ENCODE peak calls at places on chromosomes 11 and 22, in four cellular contexts. One of them, this sample, is unnamed. For H3K4me1, the result is how much of the 10 kb centered on the place peaks cover.

GRCh38 chr11:39541945-39542351 is 1917.5 kb downstream of the LRRC4C start:
- DNase-seq in GM12878: no peak
- DNase-seq in IMR-90: no peak
- DNase-seq in K562: no peak
- DNase-seq in this sample: peak

GRCh38 chr22:40221055-40221414 is 43.3 kb downstream of the TNRC6B start:
- DNase-seq in K562: no peak
- DNase-seq in GM12878: no peak
- DNase-seq in IMR-90: no peak
- DNase-seq in this sample: no peak

GRCh38 chr11:121091492-121092179 is 9.4 kb upstream of the TECTA start:
- DNase-seq in K562: no peak
- DNase-seq in GM12878: no peak
- DNase-seq in IMR-90: no peak
- DNase-seq in this sample: no peak

GRCh38 chr11:8258771-8259170 is 4.9 kb downstream of the LMO1 start:
- DNase-seq in GM12878: no peak
- DNase-seq in IMR-90: peak
- DNase-seq in K562: no peak
- DNase-seq in this sample: no peak

GRCh38 chr22:30114356-30114755 is 34.1 kb downstream of the HORMAD2 start:
- DNase-seq in IMR-90: peak
- DNase-seq in GM12878: no peak
- DNase-seq in K562: no peak
- DNase-seq in this sample: no peak

GRCh38 chr11:19209617-19210016 is 7.8 kb upstream of the CSRP3 start:
- DNase-seq in GM12878: no peak
- DNase-seq in K562: no peak
- DNase-seq in IMR-90: no peak
- DNase-seq in this sample: no peak

GRCh38 chr22:28430656-28431055 is 249.0 kb downstream of the TTC28 start:
- DNase-seq in GM12878: no peak
- DNase-seq in K562: no peak
- DNase-seq in IMR-90: no peak
- DNase-seq in this sample: no peak

GRCh38 chr22:38900677-38901076 is 28.7 kb upstream of the CBX6 start:
- DNase-seq in IMR-90: no peak
- DNase-seq in GM12878: no peak
- DNase-seq in K562: no peak
- DNase-seq in this sample: no peak

GRCh38 chr11:94593030-94593429 is 25.9 kb downstream of the PIWIL4 start:
- DNase-seq in GM12878: no peak
- DNase-seq in K562: no peak
- DNase-seq in IMR-90: peak
- DNase-seq in this sample: no peak

GRCh38 chr22:20423636-20424511 is 13.8 kb downstream of the SCARF2 start:
- DNase-seq in IMR-90: no peak
- DNase-seq in GM12878: no peak
- DNase-seq in K562: peak
- DNase-seq in this sample: no peak

GRCh38 chr11:18111005-18111404 is 5.1 kb upstream of the SAAL1 start:
- DNase-seq in K562: no peak
- DNase-seq in IMR-90: no peak
- DNase-seq in GM12878: no peak
- DNase-seq in this sample: no peak

GRCh38 chr11:110712643-110713468 is 619 bp upstream of the ARHGAP20 start:
- DNase-seq in IMR-90: peak
- DNase-seq in K562: no peak
- DNase-seq in GM12878: no peak
- DNase-seq in this sample: peak

GRCh38 chr11:128874406-128874805 is 7.3 kb upstream of the KCNJ1 start:
- DNase-seq in GM12878: no peak
- DNase-seq in IMR-90: peak
- DNase-seq in K562: no peak
- DNase-seq in this sample: no peak

GRCh38 chr11:85464283-85464682 is 162.9 kb downstream of the DLG2 start:
- DNase-seq in K562: no peak
- DNase-seq in GM12878: no peak
- DNase-seq in IMR-90: no peak
- DNase-seq in this sample: no peak

GRCh38 chr11:70756756-70757155 is 358.4 kb downstream of the CTTN start:
- DNase-seq in K562: no peak
- DNase-seq in IMR-90: no peak
- DNase-seq in GM12878: no peak
- DNase-seq in this sample: no peak

GRCh38 chr22:49718396-49718795 is 109.3 kb downstream of the BRD1 start:
- DNase-seq in GM12878: no peak
- DNase-seq in IMR-90: no peak
- DNase-seq in K562: no peak
- DNase-seq in this sample: no peak

GRCh38 chr11:127564803-127565202 is 564.2 kb upstream of the KIRREL3 start:
- DNase-seq in IMR-90: peak
- DNase-seq in K562: no peak
- DNase-seq in GM12878: no peak
- DNase-seq in this sample: no peak

GRCh38 chr11:113274708-113275582 is 39.4 kb upstream of the TTC12 start:
- DNase-seq in K562: no peak
- DNase-seq in IMR-90: no peak
- DNase-seq in GM12878: no peak
- DNase-seq in this sample: no peak

GRCh38 chr11:33394431-33395109 is 137.4 kb downstream of the HIPK3 start:
- DNase-seq in IMR-90: no peak
- DNase-seq in K562: no peak
- DNase-seq in GM12878: no peak
- DNase-seq in this sample: no peak

GRCh38 chr11:75342966-75343870 is 8.2 kb downstream of the ARRB1 start:
- DNase-seq in K562: peak
- DNase-seq in IMR-90: peak
- DNase-seq in GM12878: no peak
- DNase-seq in this sample: peak

DNA sequence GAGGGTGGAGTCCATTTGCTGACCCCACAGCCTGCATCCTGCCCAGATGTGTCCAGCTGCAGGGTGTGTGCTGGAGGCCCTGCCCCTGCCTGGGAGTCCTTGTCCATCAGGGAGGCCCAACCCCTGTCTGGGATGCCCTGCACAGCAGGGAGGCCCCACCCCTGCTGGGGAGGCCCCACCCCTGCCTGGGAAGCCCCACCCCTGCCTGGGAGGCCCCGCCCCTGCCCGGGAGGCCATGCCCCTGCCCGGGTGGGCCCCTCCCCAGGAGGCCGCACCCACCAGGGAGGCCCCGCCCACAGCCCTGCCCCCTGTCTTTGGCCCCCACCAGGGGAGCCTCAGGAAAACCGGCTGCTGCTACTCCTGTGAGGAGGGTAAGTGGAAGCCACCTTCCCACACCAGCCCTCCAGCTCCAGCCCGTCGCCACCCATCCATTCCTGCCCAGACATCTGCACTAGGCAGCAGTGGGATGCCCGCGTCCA is 37.2 kb downstream of the MUC5B start:
- DNase-seq in K562: peak
- DNase-seq in GM12878: no peak
- DNase-seq in IMR-90: no peak
- DNase-seq in this sample: no peak
- TF ChIP-seq FOS in K562: no peak
- TF ChIP-seq FOS in GM12878: no peak
- TF ChIP-seq FOS in IMR-90: no peak
- TF ChIP-seq FOS in this sample: no peak

DNA sequence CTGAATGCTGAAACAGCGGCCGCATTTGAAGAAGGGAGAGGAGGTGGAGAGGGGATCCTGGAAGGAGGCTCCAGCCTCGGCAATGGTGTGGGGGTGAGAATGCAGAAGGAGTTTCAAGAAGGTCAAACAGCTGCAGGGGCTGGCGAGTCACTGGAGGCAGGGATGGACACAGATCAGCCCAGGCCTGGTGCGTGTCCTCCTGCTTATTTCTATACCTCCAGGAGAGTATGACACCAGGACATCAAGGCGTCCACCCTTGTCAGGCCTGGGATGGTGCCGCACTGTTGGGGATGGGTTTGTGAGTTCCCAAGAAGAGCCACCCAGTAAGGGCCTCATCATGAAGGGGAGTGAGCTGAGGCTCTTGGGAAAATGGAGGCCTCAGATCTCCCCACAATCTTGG is 23.1 kb downstream of the IGLL1 start:
- DNase-seq in K562: no peak
- DNase-seq in IMR-90: no peak
- DNase-seq in GM12878: no peak
- DNase-seq in this sample: no peak
- H3K4me1 ChIP-seq in K562: under half
- H3K4me1 ChIP-seq in IMR-90: under half
- H3K4me1 ChIP-seq in GM12878: under half
- H3K4me1 ChIP-seq in this sample: under half

GRCh38 chr11:67406420-67406968 is 2.6 kb downstream of the TBC1D10C start:
- DNase-seq in IMR-90: no peak
- DNase-seq in K562: no peak
- DNase-seq in GM12878: no peak
- DNase-seq in this sample: no peak

GRCh38 chr11:67405196-67405567 is 1.3 kb downstream of the TBC1D10C start:
- DNase-seq in K562: no peak
- DNase-seq in GM12878: no peak
- DNase-seq in IMR-90: no peak
- DNase-seq in this sample: no peak

GRCh38 chr11:67406969-67407699 is 3.3 kb downstream of the TBC1D10C start:
- DNase-seq in GM12878: no peak
- DNase-seq in IMR-90: no peak
- DNase-seq in K562: no peak
- DNase-seq in this sample: no peak

GRCh38 chr11:67405688-67406339 is 1.9 kb downstream of the TBC1D10C start:
- DNase-seq in K562: no peak
- DNase-seq in IMR-90: no peak
- DNase-seq in GM12878: no peak
- DNase-seq in this sample: no peak

DNA sequence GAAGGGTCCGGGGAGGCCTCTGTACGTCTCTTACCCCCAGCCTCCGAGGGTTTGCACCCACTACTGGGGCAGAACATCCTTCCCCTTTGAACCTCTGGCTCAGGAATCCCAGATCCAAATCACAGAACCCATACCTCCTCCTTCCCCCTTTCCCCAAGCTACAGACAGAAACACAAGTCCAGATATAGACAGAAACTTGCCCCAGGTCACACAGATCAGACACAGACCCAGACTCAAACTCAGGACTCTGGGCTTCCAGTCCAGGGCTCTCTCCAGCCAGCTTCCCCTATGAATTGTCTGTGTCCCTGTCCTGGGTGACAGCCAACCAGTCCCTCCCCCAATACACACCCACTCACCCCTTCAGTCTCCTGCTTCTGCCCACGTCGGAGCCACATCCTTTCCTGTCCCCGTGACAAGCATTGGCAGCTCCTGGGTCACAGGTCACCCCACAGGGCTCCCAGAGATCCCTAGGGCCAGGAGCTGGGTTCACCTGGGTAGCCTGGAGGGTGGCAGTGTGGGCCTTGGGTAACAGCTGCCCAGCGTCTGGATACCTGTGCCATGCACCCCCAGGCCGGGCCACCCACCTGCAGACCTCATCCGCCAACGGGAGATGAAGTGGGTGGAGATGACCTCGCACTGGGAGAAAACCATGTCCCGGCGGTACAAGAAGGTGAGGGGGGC is 772 bp downstream of the TBC1D10C start:
- DNase-seq in IMR-90: no peak
- DNase-seq in GM12878: no peak
- DNase-seq in K562: no peak
- DNase-seq in this sample: no peak
- H3K4me2 ChIP-seq in IMR-90: no peak
- H3K4me2 ChIP-seq in GM12878: peak
- H3K4me2 ChIP-seq in K562: no peak
- H3K4me2 ChIP-seq in this sample: no peak

GRCh38 chr11:67352546-67353316 is 615 bp downstream of the POLD4 start:
- DNase-seq in GM12878: no peak
- DNase-seq in K562: peak
- DNase-seq in IMR-90: no peak
- DNase-seq in this sample: no peak
- TF ChIP-seq FOS in GM12878: no peak
- TF ChIP-seq FOS in K562: no peak
- TF ChIP-seq FOS in IMR-90: no peak
- TF ChIP-seq FOS in this sample: no peak

DNA sequence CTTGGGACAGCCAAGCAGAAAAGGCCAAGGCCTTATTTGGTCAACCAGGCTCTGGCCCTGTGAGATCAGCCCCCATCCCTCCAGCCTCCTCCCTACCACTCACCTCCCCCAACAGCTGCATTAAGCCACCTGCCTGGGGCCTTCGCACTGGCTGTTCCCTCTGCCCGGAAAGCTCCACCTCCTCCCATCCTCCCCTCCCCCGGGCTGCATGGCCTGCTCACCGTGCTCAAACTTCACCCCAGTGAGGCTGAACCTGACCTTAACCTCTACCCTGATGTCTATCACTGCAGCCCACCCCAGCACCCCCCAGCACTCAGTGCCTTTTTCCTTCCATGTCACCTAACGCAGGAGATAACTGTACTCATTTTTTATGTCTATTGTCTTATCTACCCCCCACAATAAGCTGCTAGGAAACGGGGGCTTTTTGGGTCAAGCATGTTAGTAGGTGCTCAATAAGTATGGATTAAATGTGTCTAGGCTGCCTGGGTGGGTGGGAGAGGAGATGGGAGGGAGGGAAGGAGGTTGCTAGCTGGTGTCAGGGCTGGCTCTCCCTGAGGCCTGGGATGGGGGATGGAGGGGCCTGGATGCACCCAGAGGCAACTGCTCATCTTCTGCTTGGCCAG is 912 bp downstream of the PTPRCAP start:
- DNase-seq in IMR-90: no peak
- DNase-seq in GM12878: peak
- DNase-seq in K562: peak
- DNase-seq in this sample: no peak
- H3K4me1 ChIP-seq in IMR-90: under half
- H3K4me1 ChIP-seq in GM12878: under half
- H3K4me1 ChIP-seq in K562: under half
- H3K4me1 ChIP-seq in this sample: under half

DNA sequence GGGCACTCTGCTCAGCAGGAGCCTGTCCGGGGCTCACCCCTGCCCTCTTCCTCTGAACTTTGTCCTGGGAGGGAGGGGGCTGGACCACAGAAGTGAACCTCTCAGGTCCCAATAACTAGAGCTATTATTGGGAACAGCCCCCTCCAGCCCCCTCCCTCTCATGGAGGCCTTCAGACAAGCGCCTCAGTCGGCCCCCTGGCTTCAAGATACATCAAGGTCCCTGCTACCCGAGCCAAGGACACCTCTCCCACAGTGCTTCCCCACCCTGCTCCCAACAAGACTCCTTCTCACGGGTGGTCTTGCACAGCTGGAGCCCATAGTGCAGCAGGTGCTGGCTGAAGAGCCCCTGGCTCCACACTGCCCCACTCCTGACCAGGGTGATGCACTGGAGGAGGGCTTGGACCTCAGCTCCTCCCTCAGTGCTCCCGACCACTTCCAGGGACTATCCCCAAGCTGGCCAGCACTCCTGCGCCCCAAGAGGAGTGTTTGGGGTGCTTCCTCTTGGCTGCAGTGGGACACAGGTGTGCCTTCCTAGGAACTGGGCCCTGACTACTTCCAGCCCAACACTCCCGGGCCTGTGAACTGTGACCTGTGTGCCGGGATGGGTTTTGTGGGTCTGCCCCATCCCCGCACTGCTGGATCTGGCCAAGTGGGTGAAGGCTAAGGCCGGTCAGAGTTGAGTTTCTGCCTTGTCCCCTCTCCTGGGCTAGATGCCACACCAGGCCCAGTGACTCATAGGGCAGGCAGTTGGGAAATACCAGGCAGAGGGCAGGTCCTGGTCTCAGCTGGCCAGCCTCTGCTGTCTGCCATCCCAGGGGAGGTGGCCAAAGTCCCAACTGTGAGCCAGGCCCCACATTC is 2.2 kb downstream of the PNPLA2 start:
- DNase-seq in K562: no peak
- DNase-seq in GM12878: no peak
- DNase-seq in IMR-90: peak
- DNase-seq in this sample: peak
- H3K4me2 ChIP-seq in K562: peak
- H3K4me2 ChIP-seq in GM12878: peak
- H3K4me2 ChIP-seq in IMR-90: peak
- H3K4me2 ChIP-seq in this sample: peak